ENCODE peak calls at places on chromosome 18, in ten cellular contexts. Q is upper lobe of right lung; U is endothelial cell of umbilical vein; J is NCI-H2107; F is DMS 273 treated with DMSO at 0.1 percent for 48 hours; Z is nephron progenitor cell; E is HepG2; G is C1 segment of cervical spinal cord; M is activated CD4-positive, alpha-beta T cell treated with anti-CD3 and anti-CD28 coated beads, Interleukin-2, amount 50 U/mL, for 1 hour; R is HS-27A. B is an unnamed sample.

GRCh38 chr18:73824684-73825083 is 322.9 kb downstream of the FBXO15 start:
- DNase-seq in E (no peak), Z (no peak), R (no peak), U (no peak), J (no peak), Q (no peak), G (no peak), M (no peak), F (no peak), B (no peak)

GRCh38 chr18:48514786-48515185 is 24.0 kb upstream of the CTIF start:
- DNase-seq in R (no peak), E (no peak), Q (no peak), Z (no peak), G (peak; percentile 41), F (peak; percentile 28), M (no peak), U (no peak), J (peak; percentile 38), B (peak; percentile 70)

GRCh38 chr18:57744211-57744694 is 58.9 kb downstream of the ATP8B1 start:
- DNase-seq in Q (no peak), M (no peak), U (peak; percentile 93), J (no peak), E (no peak), G (no peak), R (no peak), F (no peak), Z (no peak), B (no peak)

GRCh38 chr18:22871809-22872525 is 61.2 kb upstream of the RBBP8 start:
- DNase-seq in Q (no peak), E (no peak), G (no peak), R (no peak), U (peak; percentile 49), F (no peak), J (no peak), Z (no peak), M (no peak), B (no peak)

GRCh38 chr18:44526705-44527415 is 153.8 kb upstream of the SETBP1 start:
- DNase-seq in F (no peak), Z (no peak), M (no peak), Q (no peak), J (no peak), R (no peak), U (no peak), G (no peak), E (no peak), B (no peak)

GRCh38 chr18:43125471-43125870 is 10.0 kb upstream of the RIT2 start:
- DNase-seq in U (no peak), Q (no peak), R (no peak), G (no peak), M (no peak), E (no peak), J (no peak), Z (no peak), F (no peak), B (no peak)

GRCh38 chr18:59697236-59697932 is at the start of gene CCBE1:
- DNase-seq in J (peak; percentile 89), Q (peak; percentile 88), F (peak; percentile 12), M (no peak), E (no peak), R (no peak), Z (peak; percentile 93), G (no peak), U (peak; percentile 34), B (no peak)

GRCh38 chr18:21598726-21599584 is 1.5 kb downstream of the ESCO1 start:
- DNase-seq in R (no peak), Z (peak; percentile 13), E (peak; percentile 71), F (no peak), M (no peak), G (no peak), Q (no peak), U (no peak), J (no peak), B (no peak)

GRCh38 chr18:46322411-46322891 is 218.3 kb downstream of the HAUS1 start:
- DNase-seq in F (no peak), J (no peak), Q (no peak), G (no peak), E (no peak), U (no peak), M (no peak), R (no peak), Z (no peak), B (no peak)

GRCh38 chr18:71374294-71374693 is 1085.4 kb downstream of the SOCS6 start:
- DNase-seq in Z (no peak), M (no peak), G (no peak), Q (no peak), U (no peak), J (no peak), F (no peak), R (no peak), E (no peak), B (no peak)

GRCh38 chr18:54125429-54125828 is 99.0 kb downstream of the MBD2 start:
- DNase-seq in E (no peak), U (peak; percentile 76), Q (no peak), Z (no peak), M (no peak), F (no peak), J (no peak), R (no peak), G (no peak), B (no peak)

GRCh38 chr18:11872479-11873136 is 21.4 kb downstream of the CHMP1B start:
- DNase-seq in Z (no peak), F (no peak), M (no peak), G (no peak), J (no peak), E (peak; percentile 71), R (no peak), U (peak; percentile 12), Q (no peak), B (no peak)

GRCh38 chr18:59623456-59624383 is 73.5 kb downstream of the CCBE1 start:
- DNase-seq in Z (no peak), R (no peak), Q (no peak), M (no peak), F (no peak), J (no peak), G (no peak), U (no peak), E (no peak), B (no peak)

GRCh38 chr18:63684718-63685117 is 18.0 kb upstream of the SERPINB11 start:
- DNase-seq in U (no peak), M (no peak), Z (no peak), R (no peak), F (no peak), G (no peak), E (no peak), Q (no peak), J (no peak), B (no peak)

GRCh38 chr18:77066101-77066500 is 66.5 kb downstream of the MBP start:
- DNase-seq in U (no peak), Q (no peak), J (no peak), G (no peak), F (no peak), E (no peak), R (no peak), Z (no peak), M (no peak), B (no peak)

GRCh38 chr18:60019463-60019840 is 119.7 kb downstream of the PMAIP1 start:
- DNase-seq in E (no peak), U (no peak), R (peak; percentile 49), M (no peak), J (no peak), Z (no peak), F (no peak), Q (no peak), G (no peak), B (no peak)

GRCh38 chr18:74468547-74469014 is 11.5 kb upstream of the DIPK1C start:
- DNase-seq in J (no peak), Z (no peak), M (no peak), E (no peak), G (no peak), F (no peak), Q (no peak), R (no peak), U (peak; percentile 65), B (no peak)

GRCh38 chr18:55513199-55513598 is 74.8 kb downstream of the TCF4 start:
- DNase-seq in Z (no peak), G (no peak), Q (no peak), F (no peak), M (no peak), R (no peak), U (no peak), J (no peak), E (no peak), B (no peak)

GRCh38 chr18:13120255-13120654 is 98.3 kb upstream of the LDLRAD4 start:
- DNase-seq in J (no peak), U (no peak), R (no peak), F (no peak), G (no peak), Z (no peak), Q (no peak), E (no peak), M (no peak), B (no peak)

GRCh38 chr18:37566479-37567060 is 972 bp upstream of the CELF4 start:
- DNase-seq in J (no peak), E (no peak), Q (peak; percentile 61), F (peak; percentile 39), R (no peak), G (no peak), M (no peak), U (no peak), Z (peak; percentile 29), B (no peak)

GRCh38 chr18:31791817-31792579 is 31.3 kb upstream of the SLC25A52 start:
- DNase-seq in Z (no peak), J (no peak), U (no peak), E (no peak), Q (no peak), F (no peak), G (no peak), M (no peak), R (no peak), B (no peak)

GRCh38 chr18:21298351-21298750 is 56.3 kb downstream of the GREB1L start:
- DNase-seq in G (no peak), M (no peak), Z (no peak), Q (no peak), J (no peak), E (no peak), R (no peak), U (no peak), F (no peak), B (no peak)

GRCh38 chr18:10908760-10909159 is 240.6 kb downstream of the PIEZO2 start:
- DNase-seq in R (no peak), M (no peak), G (no peak), Q (no peak), U (no peak), J (no peak), F (no peak), E (peak; percentile 34), Z (no peak), B (no peak)

GRCh38 chr18:72868666-72869661 is 1.2 kb upstream of the NETO1 start:
- DNase-seq in E (no peak), M (no peak), F (no peak), U (no peak), J (no peak), R (no peak), Z (peak; percentile 52), Q (no peak), G (no peak), B (no peak)

GRCh38 chr18:48542513-48543181 is 3.8 kb downstream of the CTIF start:
- DNase-seq in F (no peak), Q (no peak), U (no peak), M (no peak), Z (no peak), G (no peak), R (no peak), J (no peak), E (no peak), B (no peak)

GRCh38 chr18:3040881-3041280 is 27.9 kb upstream of the LPIN2 start:
- DNase-seq in U (no peak), Z (no peak), M (no peak), F (no peak), G (no peak), E (no peak), R (no peak), J (no peak), Q (no peak), B (no peak)

B was measured in hippocampal formation.